ENCODE peak calls at places on chromosome 13, in seven cellular contexts. E, I, O, J, Q, X and V are unnamed samples. For H3K36me3, the result is how much of the 10 kb centered on the place peaks cover.

GRCh38 chr13:67493835-67494234 is 263.7 kb upstream of the PCDH9 start:
- DNase-seq in X (no peak), I (no peak), O (no peak), E (no peak), Q (no peak), J (no peak), V (no peak)

GRCh38 chr13:49810464-49810824 is 18.0 kb upstream of the KPNA3 start:
- DNase-seq in I (no peak), E (no peak), J (no peak), O (no peak), X (no peak), Q (no peak), V (no peak)

GRCh38 chr13:92103673-92104296 is 705.4 kb downstream of the GPC5 start:
- DNase-seq in Q (no peak), O (no peak), X (peak), I (no peak), E (no peak), J (no peak), V (no peak)

GRCh38 chr13:91922969-91923592 is 524.7 kb downstream of the GPC5 start:
- DNase-seq in O (no peak), E (no peak), X (peak), J (no peak), I (no peak), Q (no peak), V (no peak)

GRCh38 chr13:57632276-57633140 is 964 bp downstream of the PCDH17 start:
- DNase-seq in X (no peak), Q (peak), J (no peak), E (no peak), I (no peak), O (no peak), V (no peak)

GRCh38 chr13:109747524-109747923 is 38.9 kb downstream of the IRS2 start:
- DNase-seq in Q (no peak), O (no peak), I (no peak), X (no peak), E (no peak), J (no peak), V (no peak)

GRCh38 chr13:94176576-94176975 is 302.9 kb downstream of the DCT start:
- DNase-seq in X (no peak), Q (no peak), E (no peak), I (no peak), J (no peak), O (no peak), V (no peak)

GRCh38 chr13:44954210-44954609 is 35.1 kb downstream of the NUFIP1 start:
- DNase-seq in X (no peak), Q (no peak), J (no peak), I (no peak), E (no peak), O (no peak), V (no peak)

GRCh38 chr13:94534171-94534570 is 54.7 kb upstream of the DCT start:
- DNase-seq in Q (no peak), O (no peak), I (no peak), J (no peak), E (no peak), X (no peak), V (no peak)

GRCh38 chr13:36526897-36527296 is 94.6 kb downstream of the CCNA1 start:
- DNase-seq in E (no peak), X (no peak), J (no peak), I (no peak), Q (no peak), O (peak), V (no peak)

GRCh38 chr13:33676700-33677048 is 141.3 kb upstream of the RFC3 start:
- DNase-seq in Q (peak), I (peak), E (no peak), X (no peak), O (peak), J (no peak), V (no peak)

GRCh38 chr13:40206241-40207109 is 460.0 kb downstream of the FOXO1 start:
- DNase-seq in J (peak), Q (peak), X (no peak), O (no peak), E (no peak), I (no peak), V (no peak)

GRCh38 chr13:89746554-89746953 is 1600.9 kb upstream of the MIR17HG start:
- DNase-seq in X (no peak), E (no peak), J (no peak), I (no peak), O (no peak), Q (no peak), V (no peak)

GRCh38 chr13:102948006-102948405 is 102.2 kb downstream of the ERCC5 start:
- DNase-seq in I (no peak), X (peak), J (no peak), O (no peak), Q (no peak), E (no peak), V (no peak)

GRCh38 chr13:46341112-46341711 is 45.8 kb downstream of the RUBCNL start:
- DNase-seq in Q (no peak), O (no peak), J (no peak), I (no peak), E (no peak), X (no peak), V (peak)

GRCh38 chr13:52158629-52159158 is 703 bp downstream of the NEK3 start:
- DNase-seq in J (no peak), O (no peak), E (no peak), I (no peak), X (no peak), Q (peak), V (no peak)

GRCh38 chr13:32901994-32902780 is 114.0 kb upstream of the KL start:
- DNase-seq in O (no peak), I (no peak), J (no peak), X (no peak), Q (no peak), E (no peak), V (no peak)

GRCh38 chr13:33611016-33611805 is 206.7 kb upstream of the RFC3 start:
- DNase-seq in J (no peak), E (no peak), X (peak), O (peak), Q (no peak), I (peak), V (no peak)

GRCh38 chr13:35953537-35954206 is 177.5 kb downstream of the DCLK1 start:
- DNase-seq in I (peak), Q (peak), O (peak), J (no peak), X (peak), E (no peak), V (no peak)

GRCh38 chr13:51276684-51277083 is 54.5 kb downstream of the FAM124A start:
- DNase-seq in I (no peak), E (no peak), X (no peak), O (peak), Q (no peak), J (no peak), V (no peak)

GRCh38 chr13:89878904-89879303 is 1468.6 kb upstream of the MIR17HG start:
- DNase-seq in O (no peak), I (no peak), Q (no peak), X (no peak), E (no peak), J (no peak), V (no peak)

GRCh38 chr13:94711561-94712286 is 621 bp downstream of the SOX21 start:
- DNase-seq in I (no peak), E (no peak), Q (peak), X (no peak), O (no peak), J (no peak), V (no peak)

GRCh38 chr13:78102121-78102677 is 183.6 kb upstream of the EDNRB start:
- DNase-seq in O (peak), J (no peak), E (no peak), Q (no peak), I (peak), X (no peak), V (peak)

GRCh38 chr13:97600438-97601080 is 166.6 kb downstream of the RAP2A start:
- DNase-seq in Q (no peak), J (no peak), I (no peak), O (no peak), X (no peak), E (no peak), V (no peak)

DNA sequence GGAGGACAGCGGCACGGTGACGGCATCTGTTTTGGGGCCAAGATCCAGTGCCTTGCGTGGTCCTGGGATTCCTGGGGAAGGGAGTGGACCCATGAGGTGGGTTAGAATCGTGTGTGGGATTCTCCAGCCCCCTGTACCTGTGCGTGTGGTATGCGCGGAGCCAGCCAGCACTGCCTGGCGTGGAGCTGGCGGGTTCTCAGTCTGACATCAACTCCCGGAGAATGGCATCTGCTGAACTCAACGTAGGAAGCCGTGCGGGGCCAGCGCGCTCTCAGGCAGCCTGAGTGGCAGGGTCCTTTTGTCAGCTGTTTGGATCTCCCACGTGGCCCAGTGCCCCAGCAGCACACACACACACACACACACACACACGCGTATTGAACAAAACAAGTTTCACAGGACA is 28.2 kb downstream of the ATP4B start:
- DNase-seq in E (no peak), X (no peak), Q (no peak), O (no peak), I (no peak), J (no peak), V (no peak)
- H3K36me3 ChIP-seq in E (under half), X (half or more), Q (under half), O (under half), I (under half), J (under half), V (under half)

GRCh38 chr13:75762967-75763366 is 126.8 kb downstream of the LMO7 start:
- DNase-seq in E (no peak), X (no peak), I (no peak), J (no peak), O (no peak), Q (peak), V (no peak)
- H3K4me3 ChIP-seq in E (peak), X (no peak), I (no peak), J (peak), O (no peak), Q (peak), V (no peak)

DNA sequence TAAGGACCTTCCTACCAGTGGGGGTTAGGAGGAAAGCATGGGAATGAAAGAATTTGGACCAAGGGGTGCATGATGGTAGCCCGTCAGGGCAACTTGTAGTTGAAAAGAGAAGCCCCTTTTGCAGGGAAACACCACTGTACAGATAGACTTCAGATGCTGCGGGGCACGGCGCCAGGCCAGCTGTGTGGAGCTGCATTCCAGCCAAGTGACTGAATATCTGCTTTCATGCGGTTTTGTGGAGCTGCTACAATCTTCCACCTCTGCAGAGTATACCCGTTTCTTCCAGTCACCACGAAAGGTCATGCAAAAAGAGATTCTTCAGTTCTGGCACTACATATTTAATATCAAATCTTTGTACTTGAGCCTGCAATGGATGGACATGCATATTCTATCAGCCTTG is 104.7 kb downstream of the RGCC start:
- DNase-seq in I (peak), J (no peak), O (peak), Q (no peak), E (no peak), X (no peak), V (no peak)
- H3K36me3 ChIP-seq in I (under half), J (under half), O (under half), Q (under half), E (under half), X (under half), V (under half)

GRCh38 chr13:73971481-73971880 is 162.7 kb downstream of the KLF12 start:
- DNase-seq in Q (no peak), O (no peak), X (no peak), I (no peak), J (no peak), E (no peak), V (no peak)

GRCh38 chr13:73970413-73971055 is 163.7 kb downstream of the KLF12 start:
- DNase-seq in X (no peak), I (no peak), J (no peak), O (no peak), Q (no peak), E (no peak), V (no peak)

GRCh38 chr13:73975767-73976166 is 158.4 kb downstream of the KLF12 start:
- DNase-seq in Q (no peak), O (no peak), I (no peak), J (no peak), X (no peak), E (no peak), V (no peak)

GRCh38 chr13:73972503-73972902 is 161.7 kb downstream of the KLF12 start:
- DNase-seq in I (no peak), O (no peak), J (no peak), Q (no peak), E (no peak), X (no peak), V (no peak)

GRCh38 chr13:73973156-73973555 is 161.0 kb downstream of the KLF12 start:
- DNase-seq in Q (no peak), E (no peak), O (no peak), I (no peak), J (no peak), X (no peak), V (no peak)
- H3K4me3 ChIP-seq in Q (no peak), E (no peak), O (no peak), I (no peak), J (no peak), X (no peak), V (no peak)

GRCh38 chr13:113508531-113509254 is 18.2 kb upstream of the DCUN1D2 start:
- DNase-seq in I (no peak), X (no peak), Q (no peak), J (no peak), E (no peak), O (no peak), V (no peak)

GRCh38 chr13:113509989-113510388 is 19.5 kb upstream of the DCUN1D2 start:
- DNase-seq in I (no peak), Q (no peak), J (no peak), E (no peak), X (no peak), O (no peak), V (no peak)

GRCh38 chr13:113506871-113507388 is 16.4 kb upstream of the DCUN1D2 start:
- DNase-seq in Q (no peak), O (no peak), J (no peak), E (no peak), I (no peak), X (no peak), V (no peak)

GRCh38 chr13:113506025-113506685 is 15.6 kb upstream of the DCUN1D2 start:
- DNase-seq in I (no peak), J (no peak), X (no peak), O (no peak), Q (no peak), E (no peak), V (no peak)

DNA sequence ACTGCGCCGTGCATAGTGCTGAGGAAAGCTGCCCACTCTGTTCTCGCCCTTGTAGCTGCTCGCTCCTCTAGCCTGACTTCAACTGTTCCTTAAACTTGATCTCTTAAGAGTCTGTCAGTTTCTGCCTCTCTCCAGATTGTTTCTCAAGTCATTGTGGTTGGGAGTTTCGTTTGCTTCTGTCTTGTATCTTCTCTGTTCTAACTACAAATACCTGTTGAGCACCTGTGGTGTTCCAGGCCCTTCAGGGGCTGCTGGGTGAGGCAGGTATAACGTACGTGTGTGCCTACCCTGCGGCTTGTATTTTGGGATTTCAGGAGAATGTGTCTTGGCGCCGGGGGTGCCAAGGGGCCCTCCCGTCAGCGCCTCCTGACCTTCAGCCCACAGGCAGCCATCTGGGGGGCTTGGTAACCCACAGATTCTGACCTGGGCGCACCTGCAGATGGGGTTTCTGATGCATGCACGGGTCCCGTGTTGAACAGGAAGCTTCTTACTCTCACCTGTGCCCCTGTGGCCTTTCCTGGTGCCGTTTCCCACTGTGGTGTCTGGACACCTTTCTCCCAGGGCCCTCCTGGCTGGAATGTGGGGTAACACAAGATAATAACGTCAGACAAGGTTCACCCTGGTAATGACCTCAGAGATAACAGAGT is 17.2 kb upstream of the DCUN1D2 start:
- DNase-seq in O (no peak), E (no peak), Q (no peak), X (no peak), I (no peak), J (no peak), V (no peak)
- H3K36me3 ChIP-seq in O (under half), E (under half), Q (under half), X (under half), I (under half), J (under half), V (under half)

GRCh38 chr13:30022256-30022655 is 171.8 kb upstream of the UBL3 start:
- DNase-seq in O (no peak), X (no peak), I (no peak), J (no peak), Q (no peak), E (no peak), V (no peak)
- H3K4me3 ChIP-seq in O (no peak), X (no peak), I (no peak), J (no peak), Q (no peak), E (no peak), V (no peak)

GRCh38 chr13:80389073-80390038 is 48.4 kb upstream of the SPRY2 start:
- DNase-seq in I (no peak), X (no peak), Q (no peak), E (no peak), J (no peak), O (no peak), V (no peak)

GRCh38 chr13:80386592-80386991 is 45.7 kb upstream of the SPRY2 start:
- DNase-seq in E (no peak), O (no peak), Q (no peak), X (no peak), I (no peak), J (no peak), V (no peak)

GRCh38 chr13:80386001-80386400 is 45.1 kb upstream of the SPRY2 start:
- DNase-seq in O (no peak), E (no peak), I (no peak), X (no peak), J (no peak), Q (no peak), V (no peak)

GRCh38 chr13:80390338-80390737 is 49.4 kb upstream of the SPRY2 start:
- DNase-seq in J (no peak), E (no peak), O (no peak), Q (no peak), I (no peak), X (no peak), V (no peak)

DNA sequence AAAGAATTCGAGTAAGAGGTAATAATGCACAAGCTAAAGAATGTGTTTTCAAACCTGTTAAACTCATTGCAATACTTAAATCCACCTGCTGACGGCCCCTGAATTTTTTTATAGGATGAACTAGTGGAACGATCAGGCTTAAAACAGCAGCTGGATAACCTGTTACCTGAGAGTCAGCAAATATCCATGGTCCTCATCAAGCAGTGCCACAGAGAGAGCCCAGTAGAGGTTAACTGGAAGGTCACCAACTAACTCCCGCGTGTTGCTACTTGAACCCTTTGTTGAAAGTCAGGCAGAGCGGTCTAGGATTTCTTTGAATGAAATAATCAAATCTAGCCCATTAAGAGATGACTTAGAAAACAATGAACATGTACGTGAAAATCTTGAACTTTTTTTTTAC is 47.6 kb upstream of the SPRY2 start:
- DNase-seq in X (no peak), E (no peak), O (no peak), J (no peak), I (no peak), Q (no peak), V (no peak)
- H3K36me3 ChIP-seq in X (under half), E (under half), O (under half), J (under half), I (under half), Q (under half), V (under half)

DNA sequence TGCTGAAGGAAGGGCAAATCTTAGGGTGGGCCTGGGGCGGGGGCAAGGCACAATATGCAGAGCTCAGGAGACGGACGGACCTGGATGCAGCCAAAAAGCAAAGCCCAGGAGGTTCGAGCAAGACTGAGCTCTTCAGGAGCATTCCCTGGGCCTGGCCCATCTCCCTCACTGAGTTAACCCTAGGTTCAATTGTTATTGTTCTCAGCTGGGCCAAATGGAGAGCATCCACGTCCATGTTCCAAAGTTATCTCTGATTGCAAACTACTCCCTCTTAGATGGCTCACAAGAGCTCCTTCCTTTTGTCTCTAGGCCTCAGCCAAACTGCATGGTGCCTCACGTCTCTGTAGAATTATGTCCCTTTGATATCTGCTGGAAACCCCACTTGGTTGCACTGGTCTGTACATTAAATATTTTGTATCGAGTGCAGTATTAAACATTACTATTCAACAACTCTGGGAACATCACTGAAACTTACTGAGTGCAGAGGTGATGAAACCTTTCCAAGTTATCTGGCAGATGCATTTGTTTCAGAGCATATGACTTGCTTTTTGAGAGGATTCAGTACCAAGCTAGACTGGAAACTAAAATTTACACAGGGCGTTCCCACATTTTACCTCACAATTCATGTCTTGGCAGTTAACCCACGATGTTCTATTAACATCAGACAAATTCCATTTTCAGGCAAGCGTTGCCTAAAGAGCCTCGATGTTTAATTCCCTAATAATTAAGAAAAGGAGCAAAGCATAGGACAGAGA is 38.1 kb downstream of the DOCK9 start:
- DNase-seq in J (no peak), E (no peak), O (no peak), I (no peak), Q (no peak), X (no peak), V (no peak)
- H3K4me3 ChIP-seq in J (no peak), E (no peak), O (no peak), I (no peak), Q (no peak), X (no peak), V (no peak)

GRCh38 chr13:113320226-113320875 is 23.3 kb downstream of the LAMP1 start:
- DNase-seq in I (no peak), J (no peak), X (no peak), Q (no peak), O (no peak), E (no peak), V (no peak)

GRCh38 chr13:113321546-113321945 is 24.5 kb downstream of the LAMP1 start:
- DNase-seq in I (no peak), O (no peak), J (no peak), X (no peak), E (no peak), Q (no peak), V (no peak)

GRCh38 chr13:113319371-113319770 is 22.3 kb downstream of the LAMP1 start:
- DNase-seq in X (no peak), E (no peak), O (no peak), Q (no peak), I (no peak), J (no peak), V (no peak)

GRCh38 chr13:113317031-113317430 is 20.0 kb downstream of the LAMP1 start:
- DNase-seq in I (no peak), O (no peak), X (no peak), J (no peak), E (no peak), Q (no peak), V (no peak)

GRCh38 chr13:113318956-113319355 is 21.9 kb downstream of the LAMP1 start:
- DNase-seq in X (no peak), I (no peak), O (no peak), J (no peak), E (no peak), Q (no peak), V (no peak)
- H3K36me3 ChIP-seq in X (under half), I (half or more), O (under half), J (half or more), E (under half), Q (half or more), V (under half)